ENCODE peak calls at places on chromosomes 11 and 22, in four cellular contexts. One of them, this sample, is unnamed.

GRCh38 chr22:30932661-30933060 is 35.9 kb downstream of the MORC2 start:
- ATAC-seq in natural killer cell: no peak
- ATAC-seq in heart right ventricle: no peak
- ATAC-seq in stimulated activated naive CD8-positive, alpha-beta T cell treated with anti-CD3 and anti-CD28 coated beads, Interleukin-15, Interleukin-2, amounts not matched to agents 100 U/mL and 50 U/mL, for 24 hours: no peak
- ATAC-seq in this sample: no peak

GRCh38 chr11:92875473-92875872 is 94.0 kb upstream of the MTNR1B start:
- ATAC-seq in natural killer cell: no peak
- ATAC-seq in heart right ventricle: no peak
- ATAC-seq in stimulated activated naive CD8-positive, alpha-beta T cell treated with anti-CD3 and anti-CD28 coated beads, Interleukin-15, Interleukin-2, amounts not matched to agents 100 U/mL and 50 U/mL, for 24 hours: no peak
- ATAC-seq in this sample: no peak

GRCh38 chr11:102920118-102920684 is 35.3 kb downstream of the MMP13 start:
- ATAC-seq in natural killer cell: no peak
- ATAC-seq in heart right ventricle: no peak
- ATAC-seq in stimulated activated naive CD8-positive, alpha-beta T cell treated with anti-CD3 and anti-CD28 coated beads, Interleukin-15, Interleukin-2, amounts not matched to agents 100 U/mL and 50 U/mL, for 24 hours: no peak
- ATAC-seq in this sample: peak

GRCh38 chr11:43410394-43410793 is 51.7 kb downstream of the TTC17 start:
- ATAC-seq in natural killer cell: no peak
- ATAC-seq in heart right ventricle: no peak
- ATAC-seq in stimulated activated naive CD8-positive, alpha-beta T cell treated with anti-CD3 and anti-CD28 coated beads, Interleukin-15, Interleukin-2, amounts not matched to agents 100 U/mL and 50 U/mL, for 24 hours: no peak
- ATAC-seq in this sample: no peak

GRCh38 chr11:60835472-60835871 is 6.4 kb upstream of the CCDC86 start:
- ATAC-seq in natural killer cell: no peak
- ATAC-seq in heart right ventricle: no peak
- ATAC-seq in stimulated activated naive CD8-positive, alpha-beta T cell treated with anti-CD3 and anti-CD28 coated beads, Interleukin-15, Interleukin-2, amounts not matched to agents 100 U/mL and 50 U/mL, for 24 hours: no peak
- ATAC-seq in this sample: no peak

GRCh38 chr11:417652-418342 is 3.0 kb upstream of the SIGIRR start:
- ATAC-seq in natural killer cell: no peak
- ATAC-seq in heart right ventricle: no peak
- ATAC-seq in stimulated activated naive CD8-positive, alpha-beta T cell treated with anti-CD3 and anti-CD28 coated beads, Interleukin-15, Interleukin-2, amounts not matched to agents 100 U/mL and 50 U/mL, for 24 hours: no peak
- ATAC-seq in this sample: no peak

GRCh38 chr11:10818594-10818993 is 9.9 kb upstream of the EIF4G2 start:
- ATAC-seq in natural killer cell: no peak
- ATAC-seq in heart right ventricle: no peak
- ATAC-seq in stimulated activated naive CD8-positive, alpha-beta T cell treated with anti-CD3 and anti-CD28 coated beads, Interleukin-15, Interleukin-2, amounts not matched to agents 100 U/mL and 50 U/mL, for 24 hours: no peak
- ATAC-seq in this sample: no peak

GRCh38 chr11:69601346-69601975 is 39.5 kb upstream of the CCND1 start:
- ATAC-seq in natural killer cell: no peak
- ATAC-seq in heart right ventricle: no peak
- ATAC-seq in stimulated activated naive CD8-positive, alpha-beta T cell treated with anti-CD3 and anti-CD28 coated beads, Interleukin-15, Interleukin-2, amounts not matched to agents 100 U/mL and 50 U/mL, for 24 hours: no peak
- ATAC-seq in this sample: no peak

GRCh38 chr22:22548349-22548716 is 10.7 kb downstream of the PRAME start:
- ATAC-seq in natural killer cell: no peak
- ATAC-seq in heart right ventricle: no peak
- ATAC-seq in stimulated activated naive CD8-positive, alpha-beta T cell treated with anti-CD3 and anti-CD28 coated beads, Interleukin-15, Interleukin-2, amounts not matched to agents 100 U/mL and 50 U/mL, for 24 hours: no peak
- ATAC-seq in this sample: no peak

GRCh38 chr11:123196060-123196714 is 1.1 kb upstream of the CLMP start:
- ATAC-seq in natural killer cell: no peak
- ATAC-seq in heart right ventricle: no peak
- ATAC-seq in stimulated activated naive CD8-positive, alpha-beta T cell treated with anti-CD3 and anti-CD28 coated beads, Interleukin-15, Interleukin-2, amounts not matched to agents 100 U/mL and 50 U/mL, for 24 hours: no peak
- ATAC-seq in this sample: no peak

GRCh38 chr11:109853156-109853776 is 239.9 kb upstream of the ZC3H12C start:
- ATAC-seq in natural killer cell: no peak
- ATAC-seq in heart right ventricle: no peak
- ATAC-seq in stimulated activated naive CD8-positive, alpha-beta T cell treated with anti-CD3 and anti-CD28 coated beads, Interleukin-15, Interleukin-2, amounts not matched to agents 100 U/mL and 50 U/mL, for 24 hours: peak
- ATAC-seq in this sample: no peak

This sample was measured in gastroesophageal sphincter.